ENCODE peak calls at places on chromosomes 5 and 9, in five cellular contexts. N, L, R, M and A are unnamed samples.

GRCh38 chr5:119022017-119022745 is 33.8 kb upstream of the DTWD2 start:
- DNase-seq in N (no peak), L (peak), R (peak), M (no peak), A (no peak)

GRCh38 chr5:87298687-87299362 is 31.1 kb downstream of the RASA1 start:
- DNase-seq in N (no peak), L (no peak), R (no peak), M (no peak), A (no peak)

GRCh38 chr9:90684776-90685175 is 42.2 kb upstream of the DIRAS2 start:
- DNase-seq in N (no peak), L (no peak), R (no peak), M (no peak), A (no peak)

GRCh38 chr5:141326088-141326854 is 4.0 kb upstream of the PCDHGA1 start:
- DNase-seq in N (no peak), L (peak), R (peak), M (peak), A (no peak)

GRCh38 chr5:159915913-159916840 is at the start of gene ADRA1B:
- DNase-seq in N (no peak), L (peak), R (peak), M (peak), A (peak)

GRCh38 chr5:151075698-151076331 is 5.0 kb downstream of the TNIP1 start:
- DNase-seq in N (no peak), L (no peak), R (peak), M (no peak), A (no peak)

GRCh38 chr9:137278061-137278912 is 761 bp downstream of the TOR4A start:
- DNase-seq in N (no peak), L (no peak), R (peak), M (no peak), A (no peak)

GRCh38 chr5:65102826-65103673 is 334.3 kb downstream of the CWC27 start:
- DNase-seq in N (peak), L (peak), R (no peak), M (peak), A (no peak)

GRCh38 chr9:93223241-93224180 is 39.6 kb downstream of the WNK2 start:
- DNase-seq in N (no peak), L (no peak), R (peak), M (no peak), A (no peak)

GRCh38 chr5:53917095-53917494 is 356.7 kb downstream of the NDUFS4 start:
- DNase-seq in N (no peak), L (no peak), R (peak), M (no peak), A (no peak)

GRCh38 chr9:96031366-96031824 is 155.9 kb downstream of the ERCC6L2 start:
- DNase-seq in N (peak), L (no peak), R (peak), M (peak), A (no peak)